ENCODE peak calls at places on chromosomes 12 and 14, in four cellular contexts. L is iPS-NIHi11, D is right lobe of liver, P is SK-MEL-5. N is an unnamed sample.

GRCh38 chr12:28709996-28710685 is 438.9 kb upstream of the FAR2 start:
- DNase-seq in L (no peak), D (no peak), P (no peak), N (no peak)

GRCh38 chr12:100904270-100904669 is 109.7 kb downstream of the ANO4 start:
- DNase-seq in L (no peak), D (no peak), P (no peak), N (no peak)

GRCh38 chr12:237026-237815 is 23.3 kb upstream of the SLC6A12 start:
- DNase-seq in L (no peak), D (peak), P (no peak), N (no peak)

GRCh38 chr12:117551698-117552097 is 190.3 kb upstream of the NOS1 start:
- DNase-seq in L (no peak), D (no peak), P (no peak), N (no peak)

GRCh38 chr12:116534341-116535121 is 24.6 kb upstream of the MAP1LC3B2 start:
- DNase-seq in L (no peak), D (peak), P (no peak), N (peak)

GRCh38 chr14:36221097-36221496 is 44.6 kb upstream of the PTCSC3 start:
- DNase-seq in L (peak), D (no peak), P (no peak), N (no peak)

GRCh38 chr14:92668266-92668973 is 80.0 kb downstream of the LGMN start:
- DNase-seq in L (no peak), D (no peak), P (no peak), N (no peak)

GRCh38 chr12:107093547-107094448 is at the start of gene CRY1:
- DNase-seq in L (peak), D (peak), P (peak), N (peak)

GRCh38 chr14:72883109-72883508 is 10.8 kb downstream of the DPF3 start:
- DNase-seq in L (no peak), D (no peak), P (no peak), N (no peak)

GRCh38 chr14:23646648-23647549 is 10.7 kb downstream of the DHRS2 start:
- DNase-seq in L (no peak), D (no peak), P (no peak), N (no peak)

GRCh38 chr14:96782436-96782835 is 14.7 kb upstream of the VRK1 start:
- DNase-seq in L (no peak), D (no peak), P (no peak), N (no peak)

GRCh38 chr14:82779301-82779700 is 1245.6 kb upstream of the SEL1L start:
- DNase-seq in L (no peak), D (no peak), P (no peak), N (no peak)

GRCh38 chr14:53032838-53033390 is 82.1 kb upstream of the FERMT2 start:
- DNase-seq in L (no peak), D (no peak), P (no peak), N (no peak)

GRCh38 chr12:98939350-98939749 is 294.3 kb downstream of the APAF1 start:
- DNase-seq in L (peak), D (no peak), P (peak), N (peak)

GRCh38 chr12:85445060-85445938 is 165.3 kb downstream of the ALX1 start:
- DNase-seq in L (no peak), D (no peak), P (no peak), N (peak)

GRCh38 chr12:107467716-107468115 is 217.9 kb upstream of the PWP1 start:
- DNase-seq in L (no peak), D (no peak), P (no peak), N (no peak)

GRCh38 chr14:102057480-102058114 is 29.2 kb downstream of the HSP90AA1 start:
- DNase-seq in L (no peak), D (no peak), P (no peak), N (no peak)

GRCh38 chr12:79674629-79675028 is 16.1 kb downstream of the PAWR start:
- DNase-seq in L (no peak), D (no peak), P (no peak), N (no peak)

GRCh38 chr12:125633686-125634085 is 568.5 kb downstream of the AACS start:
- DNase-seq in L (no peak), D (peak), P (no peak), N (no peak)

GRCh38 chr12:21026302-21026701 is 104.7 kb upstream of the SLCO1B1 start:
- DNase-seq in L (no peak), D (no peak), P (no peak), N (no peak)

GRCh38 chr12:17416748-17417147 is 673.2 kb downstream of the RERGL start:
- DNase-seq in L (no peak), D (peak), P (no peak), N (no peak)

GRCh38 chr12:14564336-14564959 is 3.2 kb downstream of the PLBD1 start:
- DNase-seq in L (no peak), D (no peak), P (no peak), N (no peak)

GRCh38 chr14:76500011-76500410 is 124.1 kb downstream of the ESRRB start:
- DNase-seq in L (no peak), D (no peak), P (no peak), N (no peak)

GRCh38 chr12:12715459-12716150 is 1.6 kb upstream of the CDKN1B start:
- DNase-seq in L (no peak), D (no peak), P (no peak), N (no peak)

GRCh38 chr12:66502911-66503310 is 176.0 kb downstream of the GRIP1 start:
- DNase-seq in L (no peak), D (no peak), P (no peak), N (no peak)

GRCh38 chr14:51342226-51342625 is 102.2 kb downstream of the TMX1 start:
- DNase-seq in L (no peak), D (no peak), P (no peak), N (peak)

GRCh38 chr12:103422328-103422727 is 73.4 kb downstream of the C12orf42 start:
- DNase-seq in L (no peak), D (no peak), P (no peak), N (no peak)

GRCh38 chr12:82652071-82652470 is 34.6 kb upstream of the TMTC2 start:
- DNase-seq in L (no peak), D (no peak), P (no peak), N (no peak)

GRCh38 chr14:104355949-104356737 is 217.8 kb downstream of the KIF26A start:
- DNase-seq in L (no peak), D (peak), P (no peak), N (no peak)

GRCh38 chr14:90235179-90235976 is 21.0 kb upstream of the PSMC1 start:
- DNase-seq in L (peak), D (peak), P (peak), N (peak)

GRCh38 chr14:60565211-60565610 is 56.3 kb downstream of the SIX6 start:
- DNase-seq in L (peak), D (no peak), P (no peak), N (peak)

GRCh38 chr12:20342111-20342510 is 26.2 kb upstream of the PDE3A start:
- DNase-seq in L (no peak), D (no peak), P (no peak), N (no peak)

GRCh38 chr14:39102969-39103957 is at the start of gene SEC23A:
- DNase-seq in L (peak), D (peak), P (peak), N (peak)

GRCh38 chr14:80959448-80960006 is 4.1 kb downstream of the TSHR start:
- DNase-seq in L (no peak), D (no peak), P (no peak), N (no peak)

GRCh38 chr12:4556730-4557519 is 5.1 kb upstream of the DYRK4 start:
- DNase-seq in L (no peak), D (no peak), P (no peak), N (no peak)

GRCh38 chr12:97386133-97386581 is 76.4 kb upstream of the RMST start:
- DNase-seq in L (no peak), D (no peak), P (no peak), N (no peak)

GRCh38 chr12:119659289-119659897 is 8.5 kb upstream of the PRKAB1 start:
- DNase-seq in L (peak), D (no peak), P (peak), N (peak)